ENCODE peak calls at places on chromosomes 12 and 14, in eight cellular contexts. L, D, T, G, K, P, F and J are unnamed samples.

GRCh38 chr14:53953002-53953827 is 3.4 kb downstream of the BMP4 start:
- DNase-seq in F (peak; percentile 13), P (peak; percentile 88), G (peak; percentile 69), T (peak; percentile 93), L (peak; percentile 90), D (peak; percentile 80), K (peak; percentile 71), J (no peak)

GRCh38 chr12:15801770-15802393 is 12.7 kb upstream of the EPS8 start:
- DNase-seq in G (no peak), K (no peak), P (peak; percentile 77), L (no peak), F (no peak), T (no peak), D (peak; percentile 60), J (no peak)

GRCh38 chr14:100191584-100192249 is 32.3 kb upstream of the DEGS2 start:
- DNase-seq in F (no peak), D (no peak), P (no peak), L (no peak), K (no peak), T (no peak), G (no peak), J (no peak)

GRCh38 chr14:65156568-65157366 is 54.5 kb upstream of the MAX start:
- DNase-seq in F (no peak), D (peak; percentile 82), K (no peak), T (no peak), P (peak; percentile 49), G (no peak), L (peak; percentile 75), J (no peak)

GRCh38 chr12:53352331-53353258 is 16.4 kb upstream of the SP7 start:
- DNase-seq in L (peak; percentile 90), K (peak; percentile 66), T (peak; percentile 97), G (peak; percentile 88), F (peak; percentile 71), P (peak; percentile 93), D (peak; percentile 65), J (peak; percentile 86)

GRCh38 chr12:78331764-78332163 is 501.1 kb downstream of the NAV3 start:
- DNase-seq in P (no peak), T (no peak), G (no peak), D (no peak), L (no peak), F (no peak), K (no peak), J (no peak)

GRCh38 chr12:42660968-42661937 is 71.7 kb upstream of the PRICKLE1 start:
- DNase-seq in P (peak; percentile 24), F (no peak), G (no peak), L (no peak), K (no peak), T (no peak), D (no peak), J (no peak)

GRCh38 chr14:101476258-101476930 is 84.9 kb upstream of the DIO3 start:
- DNase-seq in F (no peak), K (peak; percentile 62), D (no peak), L (peak; percentile 41), P (peak; percentile 45), G (peak; percentile 4), T (peak; percentile 39), J (no peak)

GRCh38 chr12:108833757-108834472 is 23.5 kb downstream of the SSH1 start:
- DNase-seq in L (no peak), G (no peak), D (peak; percentile 89), K (no peak), T (no peak), F (no peak), P (no peak), J (no peak)

GRCh38 chr12:98440165-98440581 is 75.2 kb upstream of the TMPO start:
- DNase-seq in K (no peak), G (peak; percentile 35), F (peak; percentile 87), T (no peak), P (peak; percentile 60), L (peak; percentile 85), D (peak; percentile 98), J (no peak)

GRCh38 chr12:33026791-33027190 is 130.2 kb upstream of the PKP2 start:
- DNase-seq in D (no peak), P (no peak), F (no peak), L (no peak), T (no peak), K (no peak), G (no peak), J (no peak)

GRCh38 chr12:67981236-67982164 is 7.7 kb upstream of the IFNG-AS1 start:
- DNase-seq in D (peak; percentile 96), P (peak; percentile 87), G (no peak), F (no peak), K (peak; percentile 7), L (no peak), T (no peak), J (no peak)

GRCh38 chr14:100568164-100568997 is 18.8 kb downstream of the BEGAIN start:
- DNase-seq in K (no peak), D (no peak), P (no peak), T (peak; percentile 70), F (no peak), G (no peak), L (no peak), J (no peak)

GRCh38 chr14:105092912-105093425 is 27.7 kb upstream of the GPR132 start:
- DNase-seq in P (peak; percentile 66), K (peak; percentile 77), G (peak; percentile 70), L (peak; percentile 83), T (peak; percentile 68), D (peak; percentile 70), F (peak; percentile 44), J (no peak)

GRCh38 chr14:65377576-65377975 is 35.0 kb upstream of the FUT8 start:
- DNase-seq in P (no peak), D (no peak), L (no peak), G (no peak), K (no peak), T (no peak), F (no peak), J (no peak)

GRCh38 chr12:45725631-45726593 is 3.6 kb upstream of the ARID2 start:
- DNase-seq in T (peak; percentile 54), P (peak; percentile 63), F (peak; percentile 42), D (peak; percentile 36), K (peak; percentile 46), L (no peak), G (no peak), J (no peak)

GRCh38 chr14:25150934-25151790 is 101.2 kb upstream of the STXBP6 start:
- DNase-seq in L (no peak), K (peak; percentile 10), F (peak; percentile 18), D (peak; percentile 79), P (peak; percentile 52), T (no peak), G (no peak), J (no peak)

GRCh38 chr14:51176819-51177218 is 63.2 kb upstream of the TMX1 start:
- DNase-seq in F (no peak), G (no peak), L (no peak), K (no peak), T (no peak), P (no peak), D (no peak), J (no peak)

GRCh38 chr14:20630340-20631022 is 11.0 kb downstream of the OR6S1 start:
- DNase-seq in D (peak; percentile 27), T (peak; percentile 85), K (peak; percentile 49), F (peak; percentile 21), P (peak; percentile 85), L (no peak), G (no peak), J (no peak)

GRCh38 chr14:20632831-20633771 is 8.4 kb downstream of the OR6S1 start:
- DNase-seq in F (peak; percentile 90), G (peak; percentile 43), T (peak; percentile 94), P (peak; percentile 91), D (peak; percentile 82), L (no peak), K (peak; percentile 97), J (no peak)

GRCh38 chr14:20631821-20632389 is 9.6 kb downstream of the OR6S1 start:
- DNase-seq in F (peak; percentile 43), T (peak; percentile 86), D (peak; percentile 49), L (peak; percentile 77), P (peak; percentile 81), G (peak; percentile 69), K (peak; percentile 71), J (no peak)

GRCh38 chr14:20631023-20631820 is 10.3 kb downstream of the OR6S1 start:
- DNase-seq in L (no peak), F (peak; percentile 42), K (peak; percentile 69), G (peak; percentile 39), P (peak; percentile 86), D (peak; percentile 53), T (peak; percentile 88), J (no peak)

DNA sequence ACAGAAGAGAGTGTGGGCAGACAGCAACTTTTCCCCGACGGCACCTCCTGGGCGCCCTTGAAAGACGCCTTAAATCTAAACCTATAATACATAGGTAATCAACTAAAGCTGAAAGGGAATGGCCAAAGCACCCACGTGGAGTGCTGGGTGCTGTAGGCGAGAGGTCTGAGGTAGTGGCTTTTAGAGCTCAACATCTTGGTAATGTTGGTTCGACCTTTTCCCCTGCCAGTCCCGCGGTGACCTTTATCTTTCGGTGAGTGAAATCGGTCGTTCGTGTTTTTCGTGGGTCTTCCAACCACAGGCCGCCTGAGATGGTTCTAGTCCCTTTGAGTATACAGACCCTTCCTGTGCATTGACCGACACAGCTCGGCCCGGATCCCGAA is 9.1 kb downstream of the OR6S1 start:
- DNase-seq in G (no peak), F (no peak), D (no peak), L (no peak), K (no peak), P (peak; percentile 13), T (peak; percentile 77), J (no peak)
- H3K4me3 ChIP-seq in G (peak overlapping the region; percentile 37), F (peak overlapping the region; percentile 40), D (peak overlapping the region; percentile 64), L (peak overlapping the region; percentile 58), K (peak overlapping the region; percentile 62), P (peak overlapping the region; percentile 70), T (peak overlapping the region; percentile 94), J (peak overlapping the region; percentile 29)

GRCh38 chr12:54692353-54692752 is 44.2 kb upstream of the DCD start:
- DNase-seq in L (no peak), P (no peak), D (no peak), T (no peak), G (no peak), K (no peak), F (no peak), J (no peak)
- H3K27ac ChIP-seq in L (no peak overlapping the region), P (no peak overlapping the region), D (no peak overlapping the region), T (no peak overlapping the region), G (no peak overlapping the region), K (no peak overlapping the region), F (no peak overlapping the region), J (no peak overlapping the region)

DNA sequence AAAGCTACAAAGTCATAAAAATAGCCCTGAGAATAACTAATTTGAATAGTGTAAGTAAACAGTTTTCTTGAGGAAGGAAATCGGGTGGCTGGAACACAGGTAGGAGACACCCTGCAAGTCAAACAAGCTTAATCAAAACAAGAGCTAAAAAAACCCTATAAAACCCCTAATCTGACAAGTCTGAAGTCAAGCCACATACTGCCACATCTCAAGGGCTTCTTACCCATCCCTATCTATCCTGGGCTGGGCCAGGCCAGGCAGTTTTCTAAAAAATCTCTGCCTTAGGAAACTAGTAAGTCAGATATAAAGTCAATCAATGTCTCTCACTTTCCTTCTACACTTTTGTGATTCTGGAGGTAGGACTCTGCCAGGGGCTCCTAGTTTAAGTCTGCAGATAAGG is 15.3 kb downstream of the UBE2N start:
- DNase-seq in L (no peak), G (no peak), D (no peak), T (peak; percentile 64), P (no peak), F (no peak), K (no peak), J (no peak)
- H3K4me1 ChIP-seq in L (peaks cover 47% of the 10 kb centered on the region), G (peaks cover 34% of the 10 kb centered on the region), D (peaks cover 9% of the 10 kb centered on the region), T (peaks cover 32% of the 10 kb centered on the region), P (peaks cover 7% of the 10 kb centered on the region), F (peaks cover 19% of the 10 kb centered on the region), K (peaks cover 56% of the 10 kb centered on the region), J (peaks cover 1% of the 10 kb centered on the region)

DNA sequence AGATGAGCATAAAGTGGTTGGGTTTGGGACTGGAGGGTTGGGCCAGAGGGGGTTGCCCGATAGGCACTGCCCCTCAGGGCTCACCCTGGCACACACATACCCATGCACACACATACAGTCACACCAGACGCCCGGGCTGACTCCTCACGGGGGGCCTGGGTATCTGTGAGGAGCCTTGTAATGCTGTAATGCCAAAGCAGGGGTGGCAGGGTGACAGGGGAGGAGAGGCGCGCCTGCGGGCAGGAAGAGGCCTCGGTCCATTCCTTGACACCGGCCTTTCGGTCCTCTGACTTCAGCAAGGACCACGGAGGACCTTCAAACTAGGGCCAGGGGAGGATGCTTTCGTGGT is 375 bp downstream of the FAIM2 start:
- DNase-seq in T (no peak), K (no peak), G (no peak), L (no peak), D (no peak), F (no peak), P (no peak), J (no peak)
- H3K4me3 ChIP-seq in T (no peak overlapping the region), K (no peak overlapping the region), G (peak overlapping the region; percentile 44), L (peak overlapping the region; percentile 69), D (no peak overlapping the region), F (no peak overlapping the region), P (no peak overlapping the region), J (peak overlapping the region; percentile 13)